ENCODE peak calls at places on chromosomes 5 and 9, in four cellular contexts. E, Q, O and M are unnamed samples.

GRCh38 chr5:60267907-60268306 is 374.4 kb upstream of the PDE4D start:
- DNase-seq in O (no peak), E (no peak), Q (no peak), M (no peak)

GRCh38 chr5:177388521-177389052 is 4.4 kb downstream of the SLC34A1 start:
- DNase-seq in E (no peak), Q (no peak), O (no peak), M (no peak)

GRCh38 chr5:73188764-73189521 is 15.9 kb downstream of the TMEM174 start:
- DNase-seq in E (no peak), Q (no peak), O (no peak), M (no peak)

GRCh38 chr5:107958861-107959260 is 288.1 kb upstream of the EFNA5 start:
- DNase-seq in Q (no peak), E (no peak), O (no peak), M (no peak)

GRCh38 chr5:62395210-62395950 is 8.3 kb downstream of the DIMT1 start:
- DNase-seq in E (no peak), O (no peak), Q (no peak), M (no peak)

GRCh38 chr9:32581512-32582143 is 8.7 kb upstream of the NDUFB6 start:
- DNase-seq in O (peak; percentile 41), Q (peak; percentile 75), E (no peak), M (peak; percentile 55)

GRCh38 chr5:16888694-16889124 is 47.4 kb downstream of the MYO10 start:
- DNase-seq in E (no peak), Q (no peak), O (no peak), M (no peak)

GRCh38 chr5:113608113-113608551 is 94.6 kb downstream of the YTHDC2 start:
- DNase-seq in E (no peak), Q (no peak), O (no peak), M (no peak)

GRCh38 chr9:21413089-21414023 is 4.4 kb downstream of the IFNA8 start:
- DNase-seq in Q (no peak), E (no peak), O (no peak), M (peak; percentile 9)

GRCh38 chr5:149423287-149424268 is 44.5 kb upstream of the IL17B start:
- DNase-seq in E (no peak), O (no peak), Q (peak; percentile 64), M (no peak)

GRCh38 chr9:105142406-105143092 is 101.9 kb upstream of the SLC44A1 start:
- DNase-seq in E (no peak), Q (no peak), O (no peak), M (no peak)

GRCh38 chr5:104890767-104891166 is 1328.2 kb upstream of the NUDT12 start:
- DNase-seq in E (no peak), Q (no peak), O (no peak), M (no peak)

GRCh38 chr9:89179535-89179919 is 909 bp upstream of the SHC3 start:
- DNase-seq in O (no peak), E (no peak), Q (no peak), M (no peak)

GRCh38 chr5:111774525-111774924 is 17.5 kb upstream of the NREP start:
- DNase-seq in Q (peak; percentile 63), E (no peak), O (no peak), M (no peak)

GRCh38 chr5:181242031-181242451 is 1.7 kb downstream of the RACK1 start:
- DNase-seq in O (no peak), E (no peak), Q (no peak), M (no peak)

GRCh38 chr5:132677191-132677590 is 3.4 kb downstream of the IL4 start:
- DNase-seq in O (no peak), Q (peak; percentile 85), E (no peak), M (peak; percentile 21)

GRCh38 chr5:103223031-103223955 is 35.3 kb upstream of the MACIR start:
- DNase-seq in O (no peak), Q (no peak), E (no peak), M (no peak)

GRCh38 chr5:72871358-72872024 is 55.0 kb downstream of the TNPO1 start:
- DNase-seq in O (no peak), Q (no peak), E (no peak), M (no peak)

GRCh38 chr5:137470111-137470920 is 28.8 kb downstream of the SPOCK1 start:
- DNase-seq in O (no peak), Q (peak; percentile 8), E (no peak), M (no peak)

GRCh38 chr9:69204869-69205268 is 30.8 kb downstream of the TJP2 start:
- DNase-seq in O (no peak), Q (no peak), E (no peak), M (no peak)

GRCh38 chr9:131872702-131873101 is 132.8 kb upstream of the RAPGEF1 start:
- DNase-seq in O (no peak), E (no peak), Q (no peak), M (no peak)

GRCh38 chr9:93260290-93261066 is 76.5 kb downstream of the WNK2 start:
- DNase-seq in O (no peak), E (no peak), Q (no peak), M (no peak)

GRCh38 chr5:93076566-93076965 is 504.5 kb downstream of the NR2F1-AS1 start:
- DNase-seq in E (no peak), Q (no peak), O (no peak), M (no peak)

GRCh38 chr5:40405230-40405629 is 274.5 kb upstream of the PTGER4 start:
- DNase-seq in Q (no peak), O (no peak), E (no peak), M (no peak)

GRCh38 chr9:88745281-88746001 is 210.5 kb downstream of the NXNL2 start:
- DNase-seq in Q (peak; percentile 66), O (no peak), E (no peak), M (no peak)

GRCh38 chr9:16321461-16322119 is 548.9 kb downstream of the BNC2 start:
- DNase-seq in E (no peak), O (no peak), Q (no peak), M (no peak)

GRCh38 chr9:135971892-135972291 is 10.7 kb upstream of the UBAC1 start:
- DNase-seq in O (no peak), Q (peak; percentile 94), E (no peak), M (peak; percentile 67)

GRCh38 chr5:66958126-66958983 is 238.2 kb downstream of the CD180 start:
- DNase-seq in Q (no peak), O (no peak), E (no peak), M (no peak)

GRCh38 chr5:172721455-172722308 is 49.3 kb downstream of the DUSP1 start:
- DNase-seq in O (no peak), Q (no peak), E (no peak), M (no peak)

GRCh38 chr9:89999534-90000370 is 394.9 kb downstream of the GADD45G start:
- DNase-seq in E (no peak), O (peak; percentile 43), Q (peak; percentile 82), M (no peak)

GRCh38 chr5:68383888-68384310 is 168.3 kb downstream of the PIK3R1 start:
- DNase-seq in E (no peak), O (no peak), Q (no peak), M (no peak)

GRCh38 chr5:172534229-172535169 is 80.2 kb upstream of the SH3PXD2B start:
- DNase-seq in O (no peak), E (no peak), Q (no peak), M (no peak)

GRCh38 chr9:99261923-99262322 is 39.8 kb downstream of the SEC61B start:
- DNase-seq in E (no peak), O (no peak), Q (no peak), M (no peak)

GRCh38 chr9:99266136-99267023 is 44.3 kb downstream of the SEC61B start:
- DNase-seq in E (peak; percentile 42), Q (peak; percentile 83), O (peak; percentile 46), M (peak; percentile 82)

GRCh38 chr9:99262949-99263418 is 40.9 kb downstream of the SEC61B start:
- DNase-seq in Q (no peak), E (no peak), O (peak; percentile 57), M (no peak)

GRCh38 chr9:99259231-99259918 is 37.3 kb downstream of the SEC61B start:
- DNase-seq in O (no peak), Q (peak; percentile 20), E (peak; percentile 24), M (no peak)

DNA sequence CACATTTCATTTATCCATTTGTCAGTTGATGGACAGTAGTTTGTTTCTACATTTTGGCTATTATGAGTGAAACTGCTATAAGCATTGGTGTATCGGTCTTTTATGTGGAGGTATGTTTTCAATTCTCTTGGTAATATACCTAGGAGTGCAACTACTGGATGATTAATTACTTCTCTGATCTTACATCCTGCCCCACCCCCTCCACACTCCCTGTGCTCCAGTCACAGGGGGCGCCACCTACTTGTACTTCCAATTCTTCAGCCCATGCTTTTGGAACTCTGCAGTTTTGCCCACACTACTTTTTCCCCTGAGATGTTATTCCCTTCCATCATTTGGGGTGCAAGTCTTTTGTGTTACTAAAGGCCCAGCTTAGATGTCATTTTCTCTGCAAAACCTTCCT is 42.0 kb downstream of the SEC61B start:
- DNase-seq in E (no peak), Q (no peak), O (no peak), M (peak; percentile 18)
- TF ChIP-seq CTCF in E (no peak), Q (no peak), O (peak; percentile 25), M (peak; percentile 41)

DNA sequence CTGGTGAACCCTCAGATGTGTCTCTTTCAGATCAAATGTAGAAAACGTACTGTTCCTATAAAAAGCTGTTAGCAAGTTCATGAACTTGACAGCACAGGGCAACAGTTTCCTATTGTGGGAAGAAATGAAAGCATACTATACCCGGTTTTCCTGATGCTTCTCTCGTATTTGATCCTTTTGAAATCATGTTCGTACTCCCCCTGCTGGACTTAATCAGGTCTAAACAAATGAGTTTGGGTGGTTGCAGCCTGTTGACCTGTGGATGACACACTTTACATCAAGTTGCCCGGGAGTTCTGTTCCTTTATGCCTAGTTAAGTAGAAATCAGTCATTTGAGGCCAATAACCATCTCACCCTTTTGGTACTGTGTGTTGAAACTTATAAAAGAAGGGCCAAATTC is 1992.3 kb downstream of the MAT2B start:
- DNase-seq in Q (peak; percentile 11), O (no peak), E (no peak), M (peak; percentile 14)
- TF ChIP-seq CTCF in Q (no peak), O (no peak), E (no peak), M (peak; percentile 49)

GRCh38 chr9:95044731-95045508 is 272.6 kb downstream of the FANCC start:
- DNase-seq in Q (peak; percentile 81), E (no peak), O (no peak), M (peak; percentile 78)
- TF ChIP-seq CTCF in Q (peak; percentile 61), E (no peak), O (no peak), M (peak; percentile 69)

GRCh38 chr5:174708466-174709207 is 15.7 kb upstream of the MSX2 start:
- DNase-seq in O (no peak), E (no peak), Q (no peak), M (no peak)
- TF ChIP-seq CTCF in O (no peak), E (no peak), Q (no peak), M (no peak)

GRCh38 chr9:124764774-124765438 is 6.2 kb downstream of the NR6A1 start:
- DNase-seq in O (no peak), Q (no peak), E (no peak), M (no peak)
- TF ChIP-seq CTCF in O (peak; percentile 29), Q (peak; percentile 32), E (no peak), M (no peak)